ENCODE peak calls at places on chromosomes 3 and 15, in six cellular contexts. One of them, this sample, is unnamed. For H3K9me2, the result is how much of the 10 kb centered on the place peaks cover.

GRCh38 chr3:41907330-41908073 is 54.4 kb downstream of the ULK4 start:
- DNase-seq in SK-N-SH: no peak
- DNase-seq in OCI-LY7: no peak
- DNase-seq in GM23338: no peak
- DNase-seq in hepatocyte: no peak
- DNase-seq in HCT116: no peak
- DNase-seq in this sample: peak

GRCh38 chr3:46733026-46733800 is 15.5 kb upstream of the PRSS50 start:
- DNase-seq in SK-N-SH: no peak
- DNase-seq in OCI-LY7: no peak
- DNase-seq in GM23338: no peak
- DNase-seq in hepatocyte: peak
- DNase-seq in HCT116: no peak
- DNase-seq in this sample: peak

GRCh38 chr3:79405183-79405582 is 362.6 kb downstream of the ROBO1 start:
- DNase-seq in SK-N-SH: no peak
- DNase-seq in OCI-LY7: no peak
- DNase-seq in GM23338: no peak
- DNase-seq in hepatocyte: peak
- DNase-seq in HCT116: no peak
- DNase-seq in this sample: no peak

GRCh38 chr3:119184808-119185690 is 11.7 kb downstream of the UPK1B start:
- DNase-seq in SK-N-SH: no peak
- DNase-seq in OCI-LY7: no peak
- DNase-seq in GM23338: no peak
- DNase-seq in hepatocyte: peak
- DNase-seq in HCT116: no peak
- DNase-seq in this sample: peak

GRCh38 chr3:42652611-42653302 is 740 bp upstream of the ZBTB47 start:
- DNase-seq in SK-N-SH: peak
- DNase-seq in OCI-LY7: peak
- DNase-seq in GM23338: no peak
- DNase-seq in hepatocyte: peak
- DNase-seq in HCT116: peak
- DNase-seq in this sample: peak

GRCh38 chr15:66797921-66798320 is 95.9 kb downstream of the SMAD6 start:
- DNase-seq in SK-N-SH: no peak
- DNase-seq in OCI-LY7: no peak
- DNase-seq in GM23338: no peak
- DNase-seq in hepatocyte: no peak
- DNase-seq in HCT116: no peak
- DNase-seq in this sample: no peak

GRCh38 chr15:31435256-31435781 is 108.7 kb downstream of the KLF13 start:
- DNase-seq in SK-N-SH: peak
- DNase-seq in OCI-LY7: peak
- DNase-seq in GM23338: peak
- DNase-seq in hepatocyte: peak
- DNase-seq in HCT116: peak
- DNase-seq in this sample: peak

GRCh38 chr3:32004111-32004790 is 22.7 kb downstream of the ZNF860 start:
- DNase-seq in SK-N-SH: no peak
- DNase-seq in OCI-LY7: no peak
- DNase-seq in GM23338: peak
- DNase-seq in hepatocyte: peak
- DNase-seq in HCT116: no peak
- DNase-seq in this sample: peak

GRCh38 chr15:66405605-66406004 is 18.9 kb downstream of the MAP2K1 start:
- DNase-seq in SK-N-SH: no peak
- DNase-seq in OCI-LY7: no peak
- DNase-seq in GM23338: no peak
- DNase-seq in hepatocyte: no peak
- DNase-seq in HCT116: no peak
- DNase-seq in this sample: no peak

GRCh38 chr3:188842628-188843027 is 329.1 kb upstream of the TPRG1 start:
- DNase-seq in SK-N-SH: no peak
- DNase-seq in OCI-LY7: no peak
- DNase-seq in GM23338: no peak
- DNase-seq in hepatocyte: no peak
- DNase-seq in HCT116: no peak
- DNase-seq in this sample: no peak

GRCh38 chr15:99763827-99764226 is 30.6 kb upstream of the LYSMD4 start:
- DNase-seq in SK-N-SH: no peak
- DNase-seq in OCI-LY7: no peak
- DNase-seq in GM23338: no peak
- DNase-seq in hepatocyte: no peak
- DNase-seq in HCT116: no peak
- DNase-seq in this sample: no peak

GRCh38 chr3:129690406-129690805 is 83.9 kb upstream of the PLXND1 start:
- DNase-seq in SK-N-SH: peak
- DNase-seq in OCI-LY7: peak
- DNase-seq in GM23338: peak
- DNase-seq in hepatocyte: peak
- DNase-seq in HCT116: peak
- DNase-seq in this sample: peak

GRCh38 chr3:143119974-143120715 is 574 bp downstream of the CHST2 start:
- DNase-seq in SK-N-SH: peak
- DNase-seq in OCI-LY7: peak
- DNase-seq in GM23338: peak
- DNase-seq in hepatocyte: peak
- DNase-seq in HCT116: no peak
- DNase-seq in this sample: no peak

GRCh38 chr3:49295489-49296058 is 18.5 kb upstream of the C3orf62 start:
- DNase-seq in SK-N-SH: peak
- DNase-seq in OCI-LY7: peak
- DNase-seq in GM23338: peak
- DNase-seq in hepatocyte: no peak
- DNase-seq in HCT116: peak
- DNase-seq in this sample: peak

GRCh38 chr3:38247366-38248035 is 18.1 kb upstream of the SLC22A13 start:
- DNase-seq in SK-N-SH: no peak
- DNase-seq in OCI-LY7: no peak
- DNase-seq in GM23338: no peak
- DNase-seq in hepatocyte: peak
- DNase-seq in HCT116: peak
- DNase-seq in this sample: peak

GRCh38 chr15:68497206-68497910 is 65.4 kb upstream of the ITGA11 start:
- DNase-seq in SK-N-SH: no peak
- DNase-seq in OCI-LY7: no peak
- DNase-seq in GM23338: no peak
- DNase-seq in hepatocyte: no peak
- DNase-seq in HCT116: no peak
- DNase-seq in this sample: no peak

GRCh38 chr15:89820651-89821611 is 6.3 kb upstream of the ANPEP start:
- DNase-seq in SK-N-SH: no peak
- DNase-seq in OCI-LY7: no peak
- DNase-seq in GM23338: no peak
- DNase-seq in hepatocyte: no peak
- DNase-seq in HCT116: peak
- DNase-seq in this sample: peak

GRCh38 chr3:60652829-60653228 is 598.4 kb downstream of the FHIT start:
- DNase-seq in SK-N-SH: no peak
- DNase-seq in OCI-LY7: no peak
- DNase-seq in GM23338: no peak
- DNase-seq in hepatocyte: no peak
- DNase-seq in HCT116: no peak
- DNase-seq in this sample: no peak

GRCh38 chr15:75640483-75641175 is 605 bp upstream of the IMP3 start:
- DNase-seq in SK-N-SH: peak
- DNase-seq in OCI-LY7: peak
- DNase-seq in GM23338: peak
- DNase-seq in hepatocyte: peak
- DNase-seq in HCT116: peak
- DNase-seq in this sample: peak

GRCh38 chr3:125628212-125628611 is 32.9 kb upstream of the OSBPL11 start:
- DNase-seq in SK-N-SH: no peak
- DNase-seq in OCI-LY7: no peak
- DNase-seq in GM23338: no peak
- DNase-seq in hepatocyte: no peak
- DNase-seq in HCT116: no peak
- DNase-seq in this sample: no peak

GRCh38 chr3:125622381-125622788 is 27.1 kb upstream of the OSBPL11 start:
- DNase-seq in SK-N-SH: no peak
- DNase-seq in OCI-LY7: no peak
- DNase-seq in GM23338: no peak
- DNase-seq in hepatocyte: peak
- DNase-seq in HCT116: no peak
- DNase-seq in this sample: no peak

GRCh38 chr3:125618851-125619250 is 23.6 kb upstream of the OSBPL11 start:
- DNase-seq in SK-N-SH: no peak
- DNase-seq in OCI-LY7: no peak
- DNase-seq in GM23338: no peak
- DNase-seq in hepatocyte: no peak
- DNase-seq in HCT116: no peak
- DNase-seq in this sample: no peak

GRCh38 chr3:125624341-125624740 is 29.0 kb upstream of the OSBPL11 start:
- DNase-seq in SK-N-SH: no peak
- DNase-seq in OCI-LY7: no peak
- DNase-seq in GM23338: no peak
- DNase-seq in hepatocyte: no peak
- DNase-seq in HCT116: no peak
- DNase-seq in this sample: no peak
- H3K9me2 ChIP-seq in SK-N-SH: under half
- H3K9me2 ChIP-seq in OCI-LY7: under half
- H3K9me2 ChIP-seq in GM23338: under half
- H3K9me2 ChIP-seq in hepatocyte: under half
- H3K9me2 ChIP-seq in HCT116: under half
- H3K9me2 ChIP-seq in this sample: under half

DNA sequence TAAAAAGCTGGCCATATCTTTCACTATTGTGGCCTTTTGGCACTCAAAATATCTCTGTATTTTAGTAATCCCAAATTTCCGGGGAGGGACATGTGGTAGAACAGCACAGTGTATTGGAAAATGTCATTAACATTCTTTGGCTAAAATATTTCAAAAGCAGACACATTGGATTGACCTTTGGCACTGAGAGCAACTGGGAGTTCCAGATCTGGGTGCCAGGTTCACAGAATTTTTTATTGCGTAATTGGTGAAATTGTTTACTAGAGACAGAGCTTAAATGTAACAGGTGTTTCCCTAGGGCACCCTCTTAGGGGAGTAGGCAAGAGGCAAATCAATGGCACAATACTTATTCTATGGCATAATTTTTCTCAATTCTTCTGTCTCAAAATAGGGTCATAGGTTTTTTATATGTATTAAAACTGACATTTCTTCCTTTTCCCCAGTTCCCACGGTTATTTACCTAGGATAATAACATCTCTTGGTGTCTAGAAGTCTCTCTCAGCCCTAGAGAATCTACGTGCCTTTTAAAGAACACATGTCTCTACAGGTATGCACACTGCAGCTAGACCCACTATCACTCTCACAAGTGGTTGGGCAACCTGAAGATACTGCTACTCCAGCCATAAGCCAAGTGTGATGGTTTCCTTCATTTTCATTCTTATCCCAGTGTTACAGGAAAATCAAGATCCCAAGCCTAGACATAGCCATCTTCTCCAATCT is 10.6 kb downstream of the RBMS3 start:
- DNase-seq in SK-N-SH: no peak
- DNase-seq in OCI-LY7: no peak
- DNase-seq in GM23338: no peak
- DNase-seq in hepatocyte: no peak
- DNase-seq in HCT116: no peak
- DNase-seq in this sample: no peak
- TF ChIP-seq CTCF in SK-N-SH: no peak
- TF ChIP-seq CTCF in OCI-LY7: no peak
- TF ChIP-seq CTCF in GM23338: no peak
- TF ChIP-seq CTCF in hepatocyte: no peak
- TF ChIP-seq CTCF in HCT116: no peak
- TF ChIP-seq CTCF in this sample: no peak

DNA sequence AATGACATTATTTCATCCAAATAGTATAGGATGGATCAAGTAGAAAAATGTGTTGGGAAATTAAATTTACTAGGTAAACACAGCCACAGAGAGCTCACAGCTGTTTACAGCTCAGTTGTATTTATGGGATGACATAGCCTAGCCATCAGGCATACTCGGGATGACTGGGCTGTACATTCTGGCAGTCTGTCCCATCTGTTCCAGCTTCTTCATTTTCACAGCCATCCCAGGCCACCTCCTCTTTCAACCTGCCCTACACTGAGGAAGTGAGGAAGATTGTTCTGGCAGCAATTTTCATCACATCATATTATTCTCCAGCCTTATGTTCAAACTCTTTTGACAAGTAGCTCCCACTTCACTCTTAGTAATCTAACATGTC is 98.5 kb upstream of the PFN2 start:
- DNase-seq in SK-N-SH: no peak
- DNase-seq in OCI-LY7: no peak
- DNase-seq in GM23338: no peak
- DNase-seq in hepatocyte: no peak
- DNase-seq in HCT116: no peak
- DNase-seq in this sample: no peak
- H2AFZ ChIP-seq in SK-N-SH: no peak
- H2AFZ ChIP-seq in OCI-LY7: no peak
- H2AFZ ChIP-seq in GM23338: no peak
- H2AFZ ChIP-seq in hepatocyte: no peak
- H2AFZ ChIP-seq in HCT116: no peak
- H2AFZ ChIP-seq in this sample: no peak

DNA sequence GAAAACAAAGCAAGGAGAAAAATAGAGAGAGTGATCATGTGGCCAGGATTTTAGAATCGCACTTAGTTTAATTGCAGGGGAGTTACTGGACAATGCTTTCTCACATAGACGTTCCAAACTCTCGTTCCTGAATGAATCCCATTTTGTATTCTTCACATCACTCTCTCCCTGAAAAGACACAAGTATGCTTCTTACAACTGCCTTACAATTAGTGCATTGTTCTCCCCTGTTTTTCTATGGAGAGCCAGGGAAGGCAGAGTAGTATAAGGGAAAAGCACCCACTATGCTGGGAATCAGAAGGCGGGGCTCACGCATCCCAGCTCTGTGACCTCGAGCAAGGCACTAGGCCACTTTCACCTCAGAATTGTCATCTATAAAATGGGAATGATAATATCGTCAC is 14.4 kb downstream of the TMOD2 start:
- DNase-seq in SK-N-SH: no peak
- DNase-seq in OCI-LY7: no peak
- DNase-seq in GM23338: no peak
- DNase-seq in hepatocyte: no peak
- DNase-seq in HCT116: no peak
- DNase-seq in this sample: no peak
- H3K9me2 ChIP-seq in SK-N-SH: under half
- H3K9me2 ChIP-seq in OCI-LY7: under half
- H3K9me2 ChIP-seq in GM23338: under half
- H3K9me2 ChIP-seq in hepatocyte: under half
- H3K9me2 ChIP-seq in HCT116: under half
- H3K9me2 ChIP-seq in this sample: under half

GRCh38 chr3:98587654-98588532 is 5.5 kb downstream of the CPOX start:
- DNase-seq in SK-N-SH: no peak
- DNase-seq in OCI-LY7: no peak
- DNase-seq in GM23338: no peak
- DNase-seq in hepatocyte: no peak
- DNase-seq in HCT116: no peak
- DNase-seq in this sample: peak
- TF ChIP-seq CTCF in SK-N-SH: peak
- TF ChIP-seq CTCF in OCI-LY7: peak
- TF ChIP-seq CTCF in GM23338: peak
- TF ChIP-seq CTCF in hepatocyte: peak
- TF ChIP-seq CTCF in HCT116: peak
- TF ChIP-seq CTCF in this sample: peak

GRCh38 chr3:135017494-135017893 is 222.4 kb downstream of the EPHB1 start:
- DNase-seq in SK-N-SH: no peak
- DNase-seq in OCI-LY7: no peak
- DNase-seq in GM23338: no peak
- DNase-seq in hepatocyte: no peak
- DNase-seq in HCT116: no peak
- DNase-seq in this sample: no peak
- H2AFZ ChIP-seq in SK-N-SH: no peak
- H2AFZ ChIP-seq in OCI-LY7: no peak
- H2AFZ ChIP-seq in GM23338: no peak
- H2AFZ ChIP-seq in hepatocyte: no peak
- H2AFZ ChIP-seq in HCT116: no peak
- H2AFZ ChIP-seq in this sample: no peak

GRCh38 chr15:41850482-41851166 is 12.0 kb downstream of the PLA2G4B start:
- DNase-seq in SK-N-SH: no peak
- DNase-seq in OCI-LY7: no peak
- DNase-seq in GM23338: no peak
- DNase-seq in hepatocyte: no peak
- DNase-seq in HCT116: no peak
- DNase-seq in this sample: no peak
- H3K9me2 ChIP-seq in SK-N-SH: under half
- H3K9me2 ChIP-seq in OCI-LY7: under half
- H3K9me2 ChIP-seq in GM23338: under half
- H3K9me2 ChIP-seq in hepatocyte: under half
- H3K9me2 ChIP-seq in HCT116: under half
- H3K9me2 ChIP-seq in this sample: under half

This sample was measured in PC-3.